ENCODE peak calls at places on chromosomes 1 and 21, in ten cellular contexts. One of them, this sample, is unnamed.

GRCh38 chr1:245441699-245442098 is 286.9 kb downstream of the KIF26B start:
- DNase-seq in upper lobe of left lung: no peak
- DNase-seq in ovary: no peak
- DNase-seq in K562: no peak
- DNase-seq in A549: no peak
- DNase-seq in SK-N-SH: peak; percentile 80
- DNase-seq in suprapubic skin: no peak
- DNase-seq in tibial nerve: no peak
- DNase-seq in esophagus muscularis mucosa: no peak
- DNase-seq in stomach: no peak
- DNase-seq in this sample: no peak

GRCh38 chr1:202802998-202803932 is 5.0 kb downstream of the KDM5B start:
- DNase-seq in suprapubic skin: no peak
- DNase-seq in esophagus muscularis mucosa: no peak
- DNase-seq in K562: peak; percentile 53
- DNase-seq in ovary: no peak
- DNase-seq in SK-N-SH: no peak
- DNase-seq in A549: peak; percentile 75
- DNase-seq in tibial nerve: no peak
- DNase-seq in upper lobe of left lung: peak; percentile 76
- DNase-seq in stomach: no peak
- DNase-seq in this sample: no peak

GRCh38 chr1:2304921-2305681 is 77.0 kb downstream of the SKI start:
- DNase-seq in esophagus muscularis mucosa: no peak
- DNase-seq in tibial nerve: no peak
- DNase-seq in K562: no peak
- DNase-seq in ovary: no peak
- DNase-seq in suprapubic skin: no peak
- DNase-seq in stomach: no peak
- DNase-seq in SK-N-SH: no peak
- DNase-seq in A549: no peak
- DNase-seq in upper lobe of left lung: no peak
- DNase-seq in this sample: no peak

GRCh38 chr1:159884296-159884695 is 15.7 kb downstream of the CFAP45 start:
- DNase-seq in A549: no peak
- DNase-seq in ovary: no peak
- DNase-seq in upper lobe of left lung: no peak
- DNase-seq in stomach: no peak
- DNase-seq in suprapubic skin: no peak
- DNase-seq in esophagus muscularis mucosa: no peak
- DNase-seq in SK-N-SH: no peak
- DNase-seq in K562: no peak
- DNase-seq in tibial nerve: no peak
- DNase-seq in this sample: no peak

GRCh38 chr1:31791131-31791858 is 24.5 kb downstream of the SPOCD1 start:
- DNase-seq in tibial nerve: no peak
- DNase-seq in K562: no peak
- DNase-seq in esophagus muscularis mucosa: no peak
- DNase-seq in stomach: no peak
- DNase-seq in suprapubic skin: peak; percentile 40
- DNase-seq in A549: no peak
- DNase-seq in upper lobe of left lung: peak; percentile 7
- DNase-seq in ovary: peak; percentile 34
- DNase-seq in SK-N-SH: no peak
- DNase-seq in this sample: no peak

GRCh38 chr1:202129453-202130274 is 6.9 kb downstream of the GPR37L1 start:
- DNase-seq in tibial nerve: no peak
- DNase-seq in esophagus muscularis mucosa: no peak
- DNase-seq in suprapubic skin: no peak
- DNase-seq in ovary: no peak
- DNase-seq in SK-N-SH: no peak
- DNase-seq in A549: no peak
- DNase-seq in stomach: no peak
- DNase-seq in K562: no peak
- DNase-seq in upper lobe of left lung: no peak
- DNase-seq in this sample: no peak

GRCh38 chr1:181062800-181063428 is 25.6 kb upstream of the IER5 start:
- DNase-seq in tibial nerve: no peak
- DNase-seq in upper lobe of left lung: peak; percentile 35
- DNase-seq in suprapubic skin: no peak
- DNase-seq in ovary: no peak
- DNase-seq in K562: no peak
- DNase-seq in SK-N-SH: no peak
- DNase-seq in esophagus muscularis mucosa: no peak
- DNase-seq in stomach: no peak
- DNase-seq in A549: no peak
- DNase-seq in this sample: no peak

GRCh38 chr1:41957568-41957967 is 38.8 kb upstream of the HIVEP3 start:
- DNase-seq in SK-N-SH: no peak
- DNase-seq in stomach: no peak
- DNase-seq in suprapubic skin: no peak
- DNase-seq in upper lobe of left lung: no peak
- DNase-seq in A549: no peak
- DNase-seq in esophagus muscularis mucosa: no peak
- DNase-seq in ovary: no peak
- DNase-seq in tibial nerve: no peak
- DNase-seq in K562: no peak
- DNase-seq in this sample: no peak

GRCh38 chr1:220038640-220039039 is 7.7 kb downstream of the EPRS1 start:
- DNase-seq in A549: no peak
- DNase-seq in SK-N-SH: no peak
- DNase-seq in stomach: no peak
- DNase-seq in esophagus muscularis mucosa: no peak
- DNase-seq in K562: no peak
- DNase-seq in upper lobe of left lung: no peak
- DNase-seq in suprapubic skin: no peak
- DNase-seq in ovary: no peak
- DNase-seq in tibial nerve: no peak
- DNase-seq in this sample: no peak

GRCh38 chr1:220044683-220045355 is 1.5 kb downstream of the EPRS1 start:
- DNase-seq in suprapubic skin: no peak
- DNase-seq in SK-N-SH: no peak
- DNase-seq in K562: no peak
- DNase-seq in stomach: no peak
- DNase-seq in ovary: no peak
- DNase-seq in A549: no peak
- DNase-seq in upper lobe of left lung: no peak
- DNase-seq in tibial nerve: no peak
- DNase-seq in esophagus muscularis mucosa: no peak
- DNase-seq in this sample: no peak

GRCh38 chr1:220043646-220044045 is 2.7 kb downstream of the EPRS1 start:
- DNase-seq in tibial nerve: no peak
- DNase-seq in SK-N-SH: no peak
- DNase-seq in suprapubic skin: no peak
- DNase-seq in stomach: no peak
- DNase-seq in upper lobe of left lung: no peak
- DNase-seq in K562: no peak
- DNase-seq in A549: no peak
- DNase-seq in esophagus muscularis mucosa: no peak
- DNase-seq in ovary: no peak
- DNase-seq in this sample: no peak

GRCh38 chr1:220045356-220046051 is 801 bp downstream of the EPRS1 start:
- DNase-seq in tibial nerve: no peak
- DNase-seq in stomach: no peak
- DNase-seq in suprapubic skin: no peak
- DNase-seq in SK-N-SH: peak; percentile 22
- DNase-seq in esophagus muscularis mucosa: no peak
- DNase-seq in upper lobe of left lung: no peak
- DNase-seq in ovary: no peak
- DNase-seq in K562: peak; percentile 48
- DNase-seq in A549: peak; percentile 27
- DNase-seq in this sample: no peak

GRCh38 chr1:220040028-220040596 is 6.2 kb downstream of the EPRS1 start:
- DNase-seq in tibial nerve: no peak
- DNase-seq in upper lobe of left lung: no peak
- DNase-seq in esophagus muscularis mucosa: no peak
- DNase-seq in K562: no peak
- DNase-seq in suprapubic skin: no peak
- DNase-seq in ovary: no peak
- DNase-seq in stomach: no peak
- DNase-seq in SK-N-SH: no peak
- DNase-seq in A549: no peak
- DNase-seq in this sample: no peak
- TF ChIP-seq EP300 in tibial nerve: no peak
- TF ChIP-seq EP300 in upper lobe of left lung: no peak
- TF ChIP-seq EP300 in esophagus muscularis mucosa: no peak
- TF ChIP-seq EP300 in K562: no peak
- TF ChIP-seq EP300 in suprapubic skin: no peak
- TF ChIP-seq EP300 in ovary: no peak
- TF ChIP-seq EP300 in stomach: no peak
- TF ChIP-seq EP300 in SK-N-SH: no peak
- TF ChIP-seq EP300 in A549: no peak
- TF ChIP-seq EP300 in this sample: no peak

DNA sequence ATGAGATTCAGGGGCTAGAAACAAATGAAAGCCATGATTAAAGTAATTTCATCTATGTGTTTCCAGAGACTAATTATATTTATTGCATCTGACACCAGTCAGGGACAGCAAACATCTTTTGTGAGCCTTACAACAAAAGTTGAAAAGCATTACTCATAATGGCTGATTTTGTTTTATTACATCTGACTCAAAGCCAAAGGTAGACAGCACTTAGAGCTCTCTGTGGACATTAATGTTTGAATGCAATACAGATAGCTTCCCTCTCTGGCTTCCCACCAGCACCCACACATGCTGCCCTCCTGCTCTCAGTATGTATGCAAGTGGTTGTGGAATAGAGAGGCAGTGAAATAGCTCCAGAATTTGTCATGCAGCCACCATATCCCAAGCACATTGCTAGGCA is 198.7 kb downstream of the SETD4 start:
- DNase-seq in esophagus muscularis mucosa: no peak
- DNase-seq in stomach: no peak
- DNase-seq in suprapubic skin: no peak
- DNase-seq in upper lobe of left lung: no peak
- DNase-seq in A549: no peak
- DNase-seq in K562: no peak
- DNase-seq in tibial nerve: no peak
- DNase-seq in SK-N-SH: no peak
- DNase-seq in ovary: no peak
- DNase-seq in this sample: no peak
- TF ChIP-seq EP300 in esophagus muscularis mucosa: no peak
- TF ChIP-seq EP300 in stomach: no peak
- TF ChIP-seq EP300 in suprapubic skin: no peak
- TF ChIP-seq EP300 in upper lobe of left lung: no peak
- TF ChIP-seq EP300 in A549: no peak
- TF ChIP-seq EP300 in K562: no peak
- TF ChIP-seq EP300 in tibial nerve: no peak
- TF ChIP-seq EP300 in SK-N-SH: peak; percentile 24
- TF ChIP-seq EP300 in ovary: no peak
- TF ChIP-seq EP300 in this sample: no peak

GRCh38 chr1:177165069-177165439 is 542 bp upstream of the ASTN1 start:
- DNase-seq in upper lobe of left lung: no peak
- DNase-seq in esophagus muscularis mucosa: no peak
- DNase-seq in K562: no peak
- DNase-seq in ovary: no peak
- DNase-seq in SK-N-SH: peak; percentile 57
- DNase-seq in A549: no peak
- DNase-seq in stomach: no peak
- DNase-seq in tibial nerve: no peak
- DNase-seq in suprapubic skin: no peak
- DNase-seq in this sample: no peak

GRCh38 chr1:177164380-177165068 is at the start of gene ASTN1:
- DNase-seq in A549: no peak
- DNase-seq in upper lobe of left lung: no peak
- DNase-seq in K562: no peak
- DNase-seq in ovary: no peak
- DNase-seq in SK-N-SH: peak; percentile 90
- DNase-seq in esophagus muscularis mucosa: no peak
- DNase-seq in tibial nerve: no peak
- DNase-seq in stomach: no peak
- DNase-seq in suprapubic skin: no peak
- DNase-seq in this sample: no peak

DNA sequence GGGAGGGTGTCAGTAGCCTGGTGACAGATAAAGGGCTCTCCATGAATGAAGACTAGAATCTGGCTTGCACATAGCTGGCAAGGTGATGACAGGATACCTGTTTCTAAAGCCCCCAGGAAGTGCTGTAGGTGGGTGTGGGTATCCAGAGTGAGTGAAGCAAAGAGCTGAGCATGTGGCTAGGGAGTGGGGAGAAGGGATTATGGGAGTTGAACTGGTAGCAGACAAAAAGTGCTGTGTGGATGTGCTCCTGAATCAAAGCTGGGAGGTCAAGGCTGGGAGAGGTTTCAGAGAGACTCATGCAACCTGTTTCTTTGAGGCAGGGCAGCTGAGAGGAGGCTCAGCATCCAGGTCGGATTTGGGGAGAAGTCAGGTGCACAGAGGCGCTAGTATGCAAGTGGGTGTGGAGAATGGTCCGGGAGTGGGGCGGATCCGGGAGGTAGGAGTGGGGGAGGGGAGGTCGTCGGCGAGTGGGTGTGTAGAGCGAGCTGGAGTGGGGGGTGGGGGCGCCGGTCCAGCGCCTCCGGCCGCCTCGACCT is 600 bp downstream of the ASTN1 start:
- DNase-seq in ovary: no peak
- DNase-seq in esophagus muscularis mucosa: no peak
- DNase-seq in SK-N-SH: no peak
- DNase-seq in stomach: no peak
- DNase-seq in K562: no peak
- DNase-seq in A549: no peak
- DNase-seq in upper lobe of left lung: no peak
- DNase-seq in suprapubic skin: no peak
- DNase-seq in tibial nerve: no peak
- DNase-seq in this sample: no peak
- TF ChIP-seq EP300 in ovary: no peak
- TF ChIP-seq EP300 in esophagus muscularis mucosa: no peak
- TF ChIP-seq EP300 in SK-N-SH: no peak
- TF ChIP-seq EP300 in stomach: no peak
- TF ChIP-seq EP300 in K562: no peak
- TF ChIP-seq EP300 in A549: no peak
- TF ChIP-seq EP300 in upper lobe of left lung: no peak
- TF ChIP-seq EP300 in suprapubic skin: no peak
- TF ChIP-seq EP300 in tibial nerve: no peak
- TF ChIP-seq EP300 in this sample: no peak

GRCh38 chr21:44521928-44522752 is 17.9 kb downstream of the KRTAP10-1 start:
- DNase-seq in esophagus muscularis mucosa: no peak
- DNase-seq in A549: no peak
- DNase-seq in K562: no peak
- DNase-seq in ovary: peak; percentile 28
- DNase-seq in tibial nerve: no peak
- DNase-seq in suprapubic skin: peak; percentile 48
- DNase-seq in stomach: no peak
- DNase-seq in upper lobe of left lung: no peak
- DNase-seq in SK-N-SH: peak; percentile 28
- DNase-seq in this sample: peak; percentile 2

GRCh38 chr21:44518684-44519083 is 21.3 kb downstream of the KRTAP10-1 start:
- DNase-seq in SK-N-SH: no peak
- DNase-seq in K562: no peak
- DNase-seq in esophagus muscularis mucosa: no peak
- DNase-seq in suprapubic skin: peak; percentile 48
- DNase-seq in tibial nerve: no peak
- DNase-seq in ovary: no peak
- DNase-seq in stomach: no peak
- DNase-seq in A549: no peak
- DNase-seq in upper lobe of left lung: no peak
- DNase-seq in this sample: no peak

GRCh38 chr21:44521301-44521927 is 18.6 kb downstream of the KRTAP10-1 start:
- DNase-seq in suprapubic skin: peak; percentile 44
- DNase-seq in upper lobe of left lung: peak; percentile 20
- DNase-seq in ovary: peak; percentile 15
- DNase-seq in tibial nerve: no peak
- DNase-seq in SK-N-SH: peak; percentile 10
- DNase-seq in A549: no peak
- DNase-seq in esophagus muscularis mucosa: no peak
- DNase-seq in stomach: no peak
- DNase-seq in K562: no peak
- DNase-seq in this sample: no peak

GRCh38 chr21:44519346-44520325 is 20.4 kb downstream of the KRTAP10-1 start:
- DNase-seq in ovary: peak; percentile 15
- DNase-seq in K562: no peak
- DNase-seq in esophagus muscularis mucosa: no peak
- DNase-seq in stomach: no peak
- DNase-seq in suprapubic skin: peak; percentile 35
- DNase-seq in tibial nerve: no peak
- DNase-seq in SK-N-SH: no peak
- DNase-seq in upper lobe of left lung: no peak
- DNase-seq in A549: no peak
- DNase-seq in this sample: no peak

DNA sequence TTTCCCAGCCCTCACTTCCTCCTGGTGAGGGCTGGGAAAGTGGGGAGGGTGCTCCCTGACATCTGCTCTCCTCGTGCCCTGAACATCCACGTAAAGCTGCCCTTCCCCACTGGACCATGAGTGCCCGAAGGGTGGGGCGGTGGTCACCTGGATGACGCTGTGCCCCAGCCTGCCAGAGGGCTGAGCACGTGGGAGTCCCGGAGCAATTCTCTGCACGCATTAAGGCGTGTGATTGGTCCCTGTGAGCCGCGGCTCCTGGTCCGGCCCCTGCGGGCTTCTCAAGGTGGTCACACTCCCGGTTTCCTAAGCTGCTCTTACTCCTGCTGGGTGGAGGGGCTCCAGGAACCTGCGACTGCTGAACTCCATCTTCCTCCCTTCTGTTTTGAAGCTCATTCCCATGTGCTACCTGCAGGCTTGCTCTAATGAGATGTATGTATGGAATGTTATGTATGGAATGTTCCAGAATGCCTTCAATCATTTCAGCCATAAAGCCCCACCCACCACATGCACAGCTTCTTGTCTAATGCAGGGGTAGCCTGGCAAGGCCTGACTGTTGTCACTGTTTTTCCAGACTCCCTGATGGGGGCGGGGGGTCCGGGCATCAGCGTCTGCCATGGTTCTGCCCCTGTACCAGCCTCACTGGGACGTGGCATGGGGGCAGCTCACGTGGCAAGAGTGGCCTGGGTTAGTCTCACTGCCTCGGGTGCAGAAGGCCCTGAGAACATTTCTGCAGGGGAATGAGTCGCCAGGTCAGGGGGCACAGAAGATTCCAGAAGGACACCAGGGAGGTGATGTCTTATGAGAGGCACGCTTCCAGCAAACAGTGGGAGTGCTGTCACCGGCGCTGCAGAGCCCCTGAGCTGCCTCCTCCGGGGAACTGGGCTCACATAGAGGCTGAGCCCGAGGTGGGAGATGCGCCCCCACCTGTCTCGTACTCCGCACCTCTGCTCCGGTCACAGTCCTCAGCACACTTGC is 19.4 kb downstream of the KRTAP10-1 start:
- DNase-seq in ovary: peak; percentile 19
- DNase-seq in esophagus muscularis mucosa: no peak
- DNase-seq in SK-N-SH: no peak
- DNase-seq in upper lobe of left lung: peak; percentile 10
- DNase-seq in suprapubic skin: peak; percentile 56
- DNase-seq in K562: no peak
- DNase-seq in A549: no peak
- DNase-seq in stomach: no peak
- DNase-seq in tibial nerve: no peak
- DNase-seq in this sample: no peak
- TF ChIP-seq EP300 in ovary: no peak
- TF ChIP-seq EP300 in esophagus muscularis mucosa: no peak
- TF ChIP-seq EP300 in SK-N-SH: no peak
- TF ChIP-seq EP300 in upper lobe of left lung: no peak
- TF ChIP-seq EP300 in suprapubic skin: no peak
- TF ChIP-seq EP300 in K562: no peak
- TF ChIP-seq EP300 in A549: no peak
- TF ChIP-seq EP300 in stomach: no peak
- TF ChIP-seq EP300 in tibial nerve: no peak
- TF ChIP-seq EP300 in this sample: no peak

This sample was measured in transverse colon.